ENCODE peak calls at places on chromosome 18, in ten cellular contexts. E is neuronal stem cell; F is kidney epithelial cell; O is hippocampal formation; J is ovary; R is nephron progenitor cell; L is epithelial cell of prostate; W is activated CD8-positive, alpha-beta memory T cell treated with anti-CD3 and anti-CD28 coated beads, Interleukin-2, amount 50 U/mL, for 48 hours; M is BE2C; S is CD8-positive, alpha-beta memory T cell. B is an unnamed sample.

GRCh38 chr18:53971331-53971730 is 253.1 kb downstream of the MBD2 start:
- DNase-seq in R (no peak), W (no peak), J (no peak), E (no peak), O (no peak), S (no peak), L (peak), F (no peak), M (no peak), B (no peak)

GRCh38 chr18:55301196-55301540 is 286.8 kb downstream of the TCF4 start:
- DNase-seq in R (no peak), W (no peak), E (no peak), J (no peak), O (no peak), F (no peak), S (no peak), L (no peak), M (no peak), B (no peak)

GRCh38 chr18:27843783-27844415 is 333.0 kb downstream of the CDH2 start:
- DNase-seq in L (no peak), R (no peak), M (no peak), J (no peak), E (no peak), W (no peak), F (peak), S (no peak), O (no peak), B (no peak)

GRCh38 chr18:59779979-59780378 is 82.8 kb upstream of the CCBE1 start:
- DNase-seq in M (no peak), O (no peak), J (no peak), L (no peak), R (no peak), F (peak), W (no peak), E (no peak), S (no peak), B (no peak)

GRCh38 chr18:75317723-75318122 is 107.1 kb downstream of the TSHZ1 start:
- DNase-seq in J (no peak), R (no peak), F (no peak), M (no peak), W (no peak), L (no peak), S (no peak), O (no peak), E (no peak), B (no peak)

GRCh38 chr18:21191596-21192307 is 50.3 kb upstream of the GREB1L start:
- DNase-seq in O (peak), F (no peak), J (peak), M (peak), E (no peak), L (no peak), W (no peak), R (peak), S (no peak), B (peak)

GRCh38 chr18:46152436-46152807 is 48.2 kb downstream of the HAUS1 start:
- DNase-seq in M (no peak), O (no peak), L (peak), E (no peak), F (no peak), J (no peak), S (no peak), R (peak), W (no peak), B (no peak)

GRCh38 chr18:35193313-35193712 is 47.5 kb upstream of the ZNF397 start:
- DNase-seq in F (no peak), O (no peak), J (no peak), R (no peak), L (no peak), W (no peak), E (no peak), S (no peak), M (no peak), B (no peak)

GRCh38 chr18:35355140-35355618 is 11.0 kb upstream of the ZNF24 start:
- DNase-seq in W (peak), R (peak), M (peak), E (peak), O (peak), S (peak), F (peak), J (peak), L (peak), B (peak)

GRCh38 chr18:58852629-58853028 is 12.0 kb upstream of the ZNF532 start:
- DNase-seq in M (no peak), L (no peak), S (no peak), O (no peak), F (no peak), R (no peak), W (no peak), J (no peak), E (no peak), B (no peak)

GRCh38 chr18:23341383-23341782 is 111.7 kb upstream of the RIOK3 start:
- DNase-seq in S (no peak), F (no peak), L (no peak), J (no peak), E (no peak), O (no peak), W (no peak), M (no peak), R (no peak), B (no peak)

GRCh38 chr18:75324686-75325257 is 102.7 kb downstream of the SMIM21 start:
- DNase-seq in E (no peak), F (no peak), J (no peak), O (no peak), L (no peak), S (no peak), R (no peak), W (no peak), M (no peak), B (no peak)

GRCh38 chr18:61855127-61855991 is 37.4 kb downstream of the RNF152 start:
- DNase-seq in O (no peak), J (no peak), F (no peak), R (no peak), W (no peak), M (peak), S (no peak), L (no peak), E (no peak), B (no peak)

GRCh38 chr18:63997041-63997440 is 27.2 kb downstream of the SERPINB8 start:
- DNase-seq in F (no peak), O (no peak), R (no peak), W (no peak), E (no peak), L (peak), J (no peak), S (no peak), M (no peak), B (no peak)

GRCh38 chr18:28013064-28013463 is 163.9 kb downstream of the CDH2 start:
- DNase-seq in M (no peak), S (no peak), R (no peak), J (no peak), F (no peak), O (no peak), W (no peak), E (no peak), L (no peak), B (no peak)

GRCh38 chr18:11245889-11246288 is 96.5 kb upstream of the PIEZO2 start:
- DNase-seq in J (no peak), L (no peak), S (no peak), E (no peak), M (no peak), R (no peak), W (no peak), F (no peak), O (no peak), B (no peak)

GRCh38 chr18:72675394-72675793 is 131.3 kb upstream of the CBLN2 start:
- DNase-seq in L (no peak), F (no peak), J (no peak), W (no peak), O (no peak), R (peak), M (no peak), S (no peak), E (no peak), B (no peak)

GRCh38 chr18:9673296-9674251 is 34.5 kb upstream of the RAB31 start:
- DNase-seq in L (peak), S (no peak), M (no peak), F (peak), J (no peak), W (no peak), R (no peak), E (no peak), O (peak), B (no peak)

GRCh38 chr18:78133729-78134128 is 845.9 kb upstream of the SALL3 start:
- DNase-seq in W (no peak), F (no peak), E (no peak), M (no peak), R (no peak), J (no peak), S (no peak), L (no peak), O (no peak), B (no peak)

GRCh38 chr18:2522112-2522511 is 49.2 kb downstream of the METTL4 start:
- DNase-seq in E (no peak), M (no peak), O (no peak), S (no peak), J (no peak), L (no peak), W (no peak), F (no peak), R (no peak), B (no peak)

GRCh38 chr18:69558088-69558487 is 157.4 kb downstream of the DOK6 start:
- DNase-seq in O (no peak), R (no peak), F (no peak), S (no peak), W (no peak), L (no peak), M (no peak), J (no peak), E (no peak), B (no peak)

GRCh38 chr18:48453330-48454063 is 44.3 kb upstream of the ZBTB7C start:
- DNase-seq in O (no peak), E (no peak), R (no peak), M (no peak), W (no peak), S (no peak), J (no peak), F (no peak), L (peak), B (peak)

GRCh38 chr18:48790869-48791635 is 159.7 kb downstream of the SMAD7 start:
- DNase-seq in J (no peak), W (no peak), O (no peak), F (no peak), M (no peak), L (no peak), S (no peak), E (no peak), R (no peak), B (no peak)

GRCh38 chr18:39835303-39836030 is 2119.6 kb upstream of the PIK3C3 start:
- DNase-seq in L (no peak), R (no peak), F (no peak), S (no peak), J (no peak), O (no peak), M (no peak), E (no peak), W (no peak), B (no peak)

GRCh38 chr18:73235491-73235890 is 367.7 kb upstream of the NETO1 start:
- DNase-seq in L (peak), S (no peak), M (no peak), J (no peak), O (no peak), E (no peak), R (no peak), W (no peak), F (peak), B (no peak)

GRCh38 chr18:429030-429429 is 71.5 kb downstream of the COLEC12 start:
- DNase-seq in J (no peak), E (no peak), W (no peak), S (no peak), F (no peak), L (no peak), R (no peak), O (no peak), M (no peak), B (no peak)

GRCh38 chr18:11925800-11926481 is 17.8 kb upstream of the MPPE1 start:
- DNase-seq in M (no peak), J (no peak), W (no peak), E (no peak), R (no peak), F (no peak), S (no peak), O (no peak), L (no peak), B (no peak)

GRCh38 chr18:54269924-54270844 is 867 bp downstream of the POLI start:
- DNase-seq in M (no peak), E (no peak), S (peak), O (peak), F (no peak), W (no peak), L (no peak), R (no peak), J (peak), B (peak)

GRCh38 chr18:73461780-73462059 is 593.9 kb upstream of the NETO1 start:
- DNase-seq in O (no peak), M (no peak), E (no peak), R (no peak), F (no peak), W (no peak), J (no peak), L (no peak), S (no peak), B (no peak)

GRCh38 chr18:44229693-44230108 is 451.0 kb upstream of the SETBP1 start:
- DNase-seq in L (no peak), S (no peak), J (peak), F (no peak), O (peak), W (no peak), M (no peak), R (no peak), E (no peak), B (peak)

GRCh38 chr18:47247833-47248609 is 3.4 kb downstream of the SKOR2 start:
- DNase-seq in L (no peak), M (no peak), W (no peak), O (no peak), R (peak), S (no peak), J (no peak), F (no peak), E (no peak), B (no peak)

GRCh38 chr18:8654482-8655451 is 45.5 kb downstream of the RAB12 start:
- DNase-seq in J (no peak), W (no peak), O (peak), M (no peak), R (no peak), L (no peak), F (no peak), E (no peak), S (no peak), B (no peak)

GRCh38 chr18:64244571-64244970 is 95.7 kb upstream of the LINC00305 start:
- DNase-seq in R (no peak), W (no peak), M (peak), L (no peak), S (no peak), F (no peak), J (no peak), E (no peak), O (no peak), B (no peak)

GRCh38 chr18:79509536-79509930 is 113.8 kb downstream of the NFATC1 start:
- DNase-seq in L (no peak), O (no peak), E (no peak), S (no peak), R (no peak), F (no peak), M (no peak), W (peak), J (peak), B (no peak)

GRCh38 chr18:75124967-75125358 is 84.0 kb downstream of the PTGR3 start:
- DNase-seq in R (no peak), S (no peak), L (no peak), F (no peak), J (no peak), E (no peak), M (peak), O (no peak), W (peak), B (no peak)

GRCh38 chr18:22734812-22735627 is 198.1 kb upstream of the RBBP8 start:
- DNase-seq in O (no peak), W (no peak), L (no peak), S (no peak), R (no peak), M (no peak), F (no peak), J (no peak), E (no peak), B (no peak)

GRCh38 chr18:49988101-49988500 is 174.8 kb upstream of the ACAA2 start:
- DNase-seq in S (no peak), O (no peak), L (no peak), J (no peak), R (no peak), F (no peak), W (no peak), E (no peak), M (no peak), B (no peak)

GRCh38 chr18:12621737-12622306 is 36.1 kb downstream of the SPIRE1 start:
- DNase-seq in F (no peak), J (no peak), R (no peak), W (no peak), S (no peak), L (no peak), O (no peak), E (no peak), M (no peak), B (no peak)

GRCh38 chr18:59054892-59055291 is 84.8 kb upstream of the SEC11C start:
- DNase-seq in M (no peak), L (no peak), O (no peak), F (no peak), J (no peak), S (no peak), E (no peak), W (no peak), R (no peak), B (peak)

B was measured in prostate gland.